ENCODE peak calls at places on chromosome 20, in five cellular contexts. One of them, this sample, is unnamed.
A peak's percentile ranks its signal among the peaks of the same experiment; 100 is the strongest.

GRCh38 chr20:57788936-57789613 is 79.3 kb upstream of the PMEPA1 start:
- DNase-seq in Peyer's patch: no peak
- DNase-seq in SK-N-SH: no peak
- DNase-seq in cardiac fibroblast: no peak
- DNase-seq in prostate gland: no peak
- DNase-seq in this sample: no peak

GRCh38 chr20:33917813-33918525 is 75.7 kb upstream of the RALY start:
- DNase-seq in Peyer's patch: no peak
- DNase-seq in SK-N-SH: no peak
- DNase-seq in cardiac fibroblast: peak; percentile 25
- DNase-seq in prostate gland: no peak
- DNase-seq in this sample: no peak

GRCh38 chr20:50120935-50121693 is 8.2 kb upstream of the UBE2V1 start:
- DNase-seq in Peyer's patch: peak; percentile 82
- DNase-seq in SK-N-SH: peak; percentile 83
- DNase-seq in cardiac fibroblast: peak; percentile 80
- DNase-seq in prostate gland: peak; percentile 68
- DNase-seq in this sample: peak; percentile 62

GRCh38 chr20:25160897-25161296 is 34.6 kb upstream of the ENTPD6 start:
- DNase-seq in Peyer's patch: no peak
- DNase-seq in SK-N-SH: no peak
- DNase-seq in cardiac fibroblast: no peak
- DNase-seq in prostate gland: no peak
- DNase-seq in this sample: no peak

GRCh38 chr20:32970973-32971300 is 33.3 kb downstream of the SUN5 start:
- DNase-seq in Peyer's patch: no peak
- DNase-seq in SK-N-SH: no peak
- DNase-seq in cardiac fibroblast: no peak
- DNase-seq in prostate gland: no peak
- DNase-seq in this sample: no peak

GRCh38 chr20:826695-827323 is 6.7 kb upstream of the FAM110A start:
- DNase-seq in Peyer's patch: peak; percentile 23
- DNase-seq in SK-N-SH: no peak
- DNase-seq in cardiac fibroblast: no peak
- DNase-seq in prostate gland: no peak
- DNase-seq in this sample: no peak

GRCh38 chr20:19868383-19868782 is 110.3 kb downstream of the RIN2 start:
- DNase-seq in Peyer's patch: no peak
- DNase-seq in SK-N-SH: no peak
- DNase-seq in cardiac fibroblast: no peak
- DNase-seq in prostate gland: no peak
- DNase-seq in this sample: no peak

GRCh38 chr20:58198384-58198783 is 30.1 kb downstream of the ANKRD60 start:
- DNase-seq in Peyer's patch: no peak
- DNase-seq in SK-N-SH: no peak
- DNase-seq in cardiac fibroblast: no peak
- DNase-seq in prostate gland: no peak
- DNase-seq in this sample: no peak

GRCh38 chr20:13856356-13856755 is 71.5 kb downstream of the NDUFAF5 start:
- DNase-seq in Peyer's patch: no peak
- DNase-seq in SK-N-SH: no peak
- DNase-seq in cardiac fibroblast: no peak
- DNase-seq in prostate gland: no peak
- DNase-seq in this sample: no peak

GRCh38 chr20:17652411-17652810 is 29.6 kb downstream of the RRBP1 start:
- DNase-seq in Peyer's patch: no peak
- DNase-seq in SK-N-SH: no peak
- DNase-seq in cardiac fibroblast: no peak
- DNase-seq in prostate gland: no peak
- DNase-seq in this sample: no peak

GRCh38 chr20:1402149-1402548 is 9.3 kb upstream of the FKBP1A start:
- DNase-seq in Peyer's patch: no peak
- DNase-seq in SK-N-SH: no peak
- DNase-seq in cardiac fibroblast: peak; percentile 63
- DNase-seq in prostate gland: no peak
- DNase-seq in this sample: peak; percentile 67

GRCh38 chr20:63738687-63739128 is 868 bp upstream of the SLC2A4RG start:
- DNase-seq in Peyer's patch: peak; percentile 83
- DNase-seq in SK-N-SH: peak; percentile 78
- DNase-seq in cardiac fibroblast: peak; percentile 20
- DNase-seq in prostate gland: peak; percentile 54
- DNase-seq in this sample: peak; percentile 26

GRCh38 chr20:63737940-63738686 is 1.5 kb upstream of the SLC2A4RG start:
- DNase-seq in Peyer's patch: peak; percentile 66
- DNase-seq in SK-N-SH: no peak
- DNase-seq in cardiac fibroblast: no peak
- DNase-seq in prostate gland: no peak
- DNase-seq in this sample: no peak

GRCh38 chr20:63737690-63737939 is 1.2 kb downstream of the LIME1 start:
- DNase-seq in Peyer's patch: no peak
- DNase-seq in SK-N-SH: peak; percentile 38
- DNase-seq in cardiac fibroblast: no peak
- DNase-seq in prostate gland: no peak
- DNase-seq in this sample: no peak

GRCh38 chr20:63735859-63736718 is at the start of gene LIME1:
- DNase-seq in Peyer's patch: peak; percentile 89
- DNase-seq in SK-N-SH: peak; percentile 28
- DNase-seq in cardiac fibroblast: no peak
- DNase-seq in prostate gland: no peak
- DNase-seq in this sample: no peak

GRCh38 chr20:63736893-63737689 is 627 bp downstream of the LIME1 start:
- DNase-seq in Peyer's patch: peak; percentile 73
- DNase-seq in SK-N-SH: peak; percentile 31
- DNase-seq in cardiac fibroblast: no peak
- DNase-seq in prostate gland: no peak
- DNase-seq in this sample: no peak
- H3K4me3 ChIP-seq in Peyer's patch: peak overlapping the region; percentile 59
- H3K4me3 ChIP-seq in SK-N-SH: no peak overlapping the region
- H3K4me3 ChIP-seq in cardiac fibroblast: no peak overlapping the region
- H3K4me3 ChIP-seq in prostate gland: peak overlapping the region; percentile 13
- H3K4me3 ChIP-seq in this sample: no peak overlapping the region

GRCh38 chr20:48444249-48444648 is 383.6 kb downstream of the PREX1 start:
- DNase-seq in Peyer's patch: no peak
- DNase-seq in SK-N-SH: no peak
- DNase-seq in cardiac fibroblast: no peak
- DNase-seq in prostate gland: no peak
- DNase-seq in this sample: no peak

GRCh38 chr20:48447456-48447855 is 380.3 kb downstream of the PREX1 start:
- DNase-seq in Peyer's patch: no peak
- DNase-seq in SK-N-SH: no peak
- DNase-seq in cardiac fibroblast: no peak
- DNase-seq in prostate gland: no peak
- DNase-seq in this sample: no peak

GRCh38 chr20:48451401-48451800 is 376.4 kb downstream of the PREX1 start:
- DNase-seq in Peyer's patch: no peak
- DNase-seq in SK-N-SH: no peak
- DNase-seq in cardiac fibroblast: no peak
- DNase-seq in prostate gland: no peak
- DNase-seq in this sample: no peak

GRCh38 chr20:48445827-48446226 is 382.0 kb downstream of the PREX1 start:
- DNase-seq in Peyer's patch: no peak
- DNase-seq in SK-N-SH: no peak
- DNase-seq in cardiac fibroblast: no peak
- DNase-seq in prostate gland: no peak
- DNase-seq in this sample: no peak

DNA sequence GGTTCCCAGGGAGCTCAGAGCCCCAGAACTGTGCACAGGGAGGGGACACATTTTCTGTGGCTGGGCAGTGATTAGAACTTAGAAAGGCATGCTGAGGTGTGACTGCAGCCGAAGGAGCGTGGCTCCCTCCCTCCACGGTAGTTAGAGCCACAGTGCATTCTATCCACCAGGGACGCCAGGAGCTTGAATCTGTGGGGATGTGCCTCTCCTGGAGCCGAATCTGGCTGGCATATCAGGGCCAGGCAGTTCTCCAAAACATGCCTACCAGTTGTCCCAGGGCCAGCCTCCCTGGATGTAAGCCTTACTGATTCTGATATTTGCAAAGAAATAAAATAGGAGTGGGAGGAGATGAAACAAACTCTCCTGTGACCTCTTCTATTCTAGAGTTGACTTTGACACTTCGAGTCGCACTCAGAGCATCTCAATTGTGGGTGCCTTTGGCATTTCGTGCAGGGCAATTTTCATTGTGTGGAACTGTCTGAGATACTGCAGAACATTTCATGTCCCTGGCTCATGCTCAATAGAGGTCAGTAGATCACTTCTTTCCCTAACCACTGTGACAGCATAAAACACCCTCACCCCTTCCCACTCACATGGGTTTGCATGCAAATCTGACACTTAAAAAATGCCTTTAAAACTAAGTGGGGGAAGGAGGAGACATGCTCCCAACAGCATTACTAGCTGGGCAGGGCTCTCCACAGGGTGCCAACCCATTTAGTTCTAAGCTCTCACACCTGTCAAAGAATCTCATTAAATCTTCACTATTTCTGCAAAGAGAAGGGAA is 379.0 kb downstream of the PREX1 start:
- DNase-seq in Peyer's patch: no peak
- DNase-seq in SK-N-SH: no peak
- DNase-seq in cardiac fibroblast: no peak
- DNase-seq in prostate gland: peak; percentile 31
- DNase-seq in this sample: no peak
- TF ChIP-seq CTCF in Peyer's patch: no peak
- TF ChIP-seq CTCF in SK-N-SH: no peak
- TF ChIP-seq CTCF in cardiac fibroblast: no peak
- TF ChIP-seq CTCF in prostate gland: no peak
- TF ChIP-seq CTCF in this sample: no peak

GRCh38 chr20:62935204-62935967 is 2.6 kb upstream of the GID8 start:
- DNase-seq in Peyer's patch: no peak
- DNase-seq in SK-N-SH: no peak
- DNase-seq in cardiac fibroblast: no peak
- DNase-seq in prostate gland: no peak
- DNase-seq in this sample: no peak

GRCh38 chr20:62933966-62934365 is 4.0 kb upstream of the GID8 start:
- DNase-seq in Peyer's patch: peak; percentile 32
- DNase-seq in SK-N-SH: no peak
- DNase-seq in cardiac fibroblast: no peak
- DNase-seq in prostate gland: no peak
- DNase-seq in this sample: no peak

GRCh38 chr20:62937353-62938104 is 418 bp upstream of the GID8 start:
- DNase-seq in Peyer's patch: peak; percentile 98
- DNase-seq in SK-N-SH: peak; percentile 97
- DNase-seq in cardiac fibroblast: peak; percentile 98
- DNase-seq in prostate gland: peak; percentile 96
- DNase-seq in this sample: peak; percentile 96

GRCh38 chr20:62936996-62937352 is 973 bp upstream of the GID8 start:
- DNase-seq in Peyer's patch: no peak
- DNase-seq in SK-N-SH: no peak
- DNase-seq in cardiac fibroblast: peak; percentile 47
- DNase-seq in prostate gland: no peak
- DNase-seq in this sample: peak; percentile 67

DNA sequence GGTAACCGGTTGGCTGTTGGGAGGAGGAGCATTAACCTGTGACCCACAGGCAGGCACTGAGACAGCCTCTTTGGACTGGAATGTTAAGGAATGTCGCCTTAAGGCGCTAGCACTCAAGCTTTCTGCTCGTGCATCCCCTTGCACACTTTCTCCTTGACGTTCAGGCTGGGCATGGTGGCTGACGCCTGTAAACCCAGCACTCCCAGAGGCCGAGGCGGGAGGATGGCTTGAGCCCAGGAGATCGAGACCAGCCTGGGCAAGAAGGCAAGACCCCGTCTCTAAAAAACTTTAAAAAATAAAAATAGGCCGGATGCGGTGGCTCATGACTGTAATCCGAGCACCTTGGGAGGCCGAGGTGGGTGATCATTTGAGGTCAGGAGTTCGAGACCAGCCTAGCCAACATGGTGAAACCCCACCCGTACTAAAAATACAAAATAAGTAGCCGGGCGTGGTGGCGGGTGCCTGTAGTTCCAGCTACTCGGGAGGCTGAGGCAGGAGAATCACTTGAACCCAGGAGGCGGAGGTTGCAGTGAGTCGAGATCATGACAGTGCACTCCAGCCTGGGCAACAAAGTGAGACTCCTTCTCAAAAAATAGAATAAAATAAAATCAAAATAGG is 1.9 kb upstream of the GID8 start:
- DNase-seq in Peyer's patch: peak; percentile 44
- DNase-seq in SK-N-SH: no peak
- DNase-seq in cardiac fibroblast: no peak
- DNase-seq in prostate gland: no peak
- DNase-seq in this sample: no peak
- H3K4me3 ChIP-seq in Peyer's patch: no peak overlapping the region
- H3K4me3 ChIP-seq in SK-N-SH: peak overlapping the region; percentile 86
- H3K4me3 ChIP-seq in cardiac fibroblast: peak overlapping the region; percentile 96
- H3K4me3 ChIP-seq in prostate gland: no peak overlapping the region
- H3K4me3 ChIP-seq in this sample: peak overlapping the region; percentile 88

GRCh38 chr20:48012401-48012974 is 227.2 kb upstream of the SULF2 start:
- DNase-seq in Peyer's patch: no peak
- DNase-seq in SK-N-SH: peak; percentile 27
- DNase-seq in cardiac fibroblast: peak; percentile 93
- DNase-seq in prostate gland: no peak
- DNase-seq in this sample: peak; percentile 82
- TF ChIP-seq CTCF in Peyer's patch: no peak
- TF ChIP-seq CTCF in SK-N-SH: peak; percentile 33
- TF ChIP-seq CTCF in cardiac fibroblast: no peak
- TF ChIP-seq CTCF in prostate gland: no peak
- TF ChIP-seq CTCF in this sample: peak; percentile 27